ENCODE peak calls at places on chromosomes 1 and 21, in five cellular contexts. One of them, this sample, is unnamed.

GRCh38 chr1:38500352-38500751 is 359.2 kb downstream of the RRAGC start:
- DNase-seq in sciatic nerve: no peak
- DNase-seq in adrenal gland: no peak
- DNase-seq in KG1: no peak
- DNase-seq in heart left ventricle: no peak
- DNase-seq in this sample: no peak

GRCh38 chr1:43052322-43052721 is 93.7 kb upstream of the SLC2A1 start:
- DNase-seq in adrenal gland: no peak
- DNase-seq in sciatic nerve: no peak
- DNase-seq in KG1: no peak
- DNase-seq in heart left ventricle: no peak
- DNase-seq in this sample: no peak

GRCh38 chr1:108722292-108722691 is 9.6 kb downstream of the FNDC7 start:
- DNase-seq in heart left ventricle: no peak
- DNase-seq in KG1: no peak
- DNase-seq in sciatic nerve: no peak
- DNase-seq in adrenal gland: no peak
- DNase-seq in this sample: no peak

GRCh38 chr21:44927587-44928461 is 7.1 kb upstream of the ITGB2 start:
- DNase-seq in adrenal gland: no peak
- DNase-seq in sciatic nerve: no peak
- DNase-seq in KG1: peak
- DNase-seq in heart left ventricle: peak
- DNase-seq in this sample: no peak

GRCh38 chr1:3747522-3747848 is 4.8 kb upstream of the CCDC27 start:
- DNase-seq in sciatic nerve: no peak
- DNase-seq in KG1: no peak
- DNase-seq in heart left ventricle: no peak
- DNase-seq in adrenal gland: no peak
- DNase-seq in this sample: no peak

GRCh38 chr1:161260939-161261858 is 2.7 kb downstream of the PCP4L1 start:
- DNase-seq in adrenal gland: no peak
- DNase-seq in heart left ventricle: no peak
- DNase-seq in sciatic nerve: no peak
- DNase-seq in KG1: no peak
- DNase-seq in this sample: no peak

GRCh38 chr1:183131166-183131565 is 54.9 kb upstream of the LAMC2 start:
- DNase-seq in KG1: no peak
- DNase-seq in sciatic nerve: no peak
- DNase-seq in adrenal gland: no peak
- DNase-seq in heart left ventricle: no peak
- DNase-seq in this sample: no peak

GRCh38 chr1:218665216-218665615 is 320.1 kb downstream of the TGFB2 start:
- DNase-seq in KG1: no peak
- DNase-seq in adrenal gland: peak
- DNase-seq in heart left ventricle: peak
- DNase-seq in sciatic nerve: peak
- DNase-seq in this sample: peak